ENCODE peak calls at places on chromosomes 1 and 21, in seven cellular contexts. P is hepatocyte; J is endothelial cell; E is NCI-H2171; W is CD8-positive, alpha-beta memory T cell; G is adrenal gland; M is occipital lobe. I is an unnamed sample.

GRCh38 chr1:236471653-236472052 is 52.1 kb upstream of the LGALS8 start:
- DNase-seq in P (no peak), J (no peak), E (no peak), W (no peak), G (no peak), M (no peak), I (peak; percentile 37)

GRCh38 chr1:181397841-181398240 is 85.5 kb upstream of the CACNA1E start:
- DNase-seq in P (no peak), J (no peak), E (no peak), W (no peak), G (no peak), M (no peak), I (no peak)

GRCh38 chr1:229752679-229753078 is 126.6 kb downstream of the URB2 start:
- DNase-seq in P (no peak), J (no peak), E (no peak), W (no peak), G (no peak), M (no peak), I (no peak)

GRCh38 chr1:165816801-165817497 is 10.5 kb upstream of the UCK2 start:
- DNase-seq in P (peak; percentile 13), J (no peak), E (no peak), W (no peak), G (no peak), M (no peak), I (no peak)

GRCh38 chr1:13956386-13956785 is 256.4 kb downstream of the PRDM2 start:
- DNase-seq in P (no peak), J (no peak), E (no peak), W (no peak), G (no peak), M (no peak), I (no peak)

GRCh38 chr1:54571326-54571725 is 23.3 kb downstream of the ACOT11 start:
- DNase-seq in P (no peak), J (no peak), E (peak; percentile 37), W (no peak), G (no peak), M (no peak), I (no peak)

GRCh38 chr1:159889821-159890252 is 10.1 kb downstream of the CFAP45 start:
- DNase-seq in P (no peak), J (no peak), E (no peak), W (no peak), G (peak; percentile 41), M (no peak), I (no peak)

GRCh38 chr21:37324558-37324957 is 42.0 kb upstream of the DYRK1A start:
- DNase-seq in P (no peak), J (no peak), E (no peak), W (no peak), G (no peak), M (no peak), I (no peak)

GRCh38 chr1:155645648-155646047 is 35.6 kb downstream of the MSTO1 start:
- DNase-seq in P (no peak), J (no peak), E (no peak), W (no peak), G (peak; percentile 58), M (no peak), I (no peak)

GRCh38 chr1:57794078-57794477 is 370.2 kb upstream of the DAB1 start:
- DNase-seq in P (no peak), J (no peak), E (no peak), W (no peak), G (no peak), M (no peak), I (no peak)

GRCh38 chr1:39132505-39133339 is 71.8 kb upstream of the MACF1 start:
- DNase-seq in P (peak; percentile 80), J (peak; percentile 84), E (no peak), W (no peak), G (peak; percentile 70), M (peak; percentile 18), I (peak; percentile 83)

GRCh38 chr1:159828916-159829634 is 2.4 kb downstream of the SLAMF8 start:
- DNase-seq in P (peak; percentile 60), J (peak; percentile 66), E (no peak), W (no peak), G (peak; percentile 52), M (no peak), I (peak; percentile 76)